ENCODE peak calls at places on chromosomes 6 and 20, in four cellular contexts. O, L, W and P are unnamed samples.

GRCh38 chr6:31142356-31142755 is 3.5 kb upstream of the PSORS1C2 start:
- DNase-seq in L (no peak), W (no peak), O (no peak), P (no peak)

GRCh38 chr6:1178590-1178989 is 133.3 kb upstream of the FOXQ1 start:
- DNase-seq in O (no peak), L (no peak), W (no peak), P (no peak)

GRCh38 chr20:44644384-44645131 is 6.9 kb downstream of the ADA start:
- DNase-seq in L (no peak), W (no peak), O (no peak), P (no peak)

GRCh38 chr20:16526433-16527380 is 46.5 kb downstream of the KIF16B start:
- DNase-seq in W (no peak), O (no peak), L (no peak), P (no peak)

GRCh38 chr6:14596410-14596809 is 478.8 kb downstream of the CD83 start:
- DNase-seq in O (peak; percentile 42), L (no peak), W (peak; percentile 69), P (peak; percentile 97)

GRCh38 chr6:11263185-11263817 is 30.8 kb upstream of the NEDD9 start:
- DNase-seq in O (peak; percentile 85), L (peak; percentile 26), W (peak; percentile 72), P (peak; percentile 83)

GRCh38 chr20:59578602-59579403 is 25.5 kb upstream of the PHACTR3 start:
- DNase-seq in L (no peak), O (no peak), W (no peak), P (no peak)

GRCh38 chr6:77326029-77326428 is 137.3 kb downstream of the HTR1B start:
- DNase-seq in L (no peak), W (no peak), O (peak; percentile 44), P (no peak)

GRCh38 chr20:33832113-33832853 is 21.1 kb downstream of the CHMP4B start:
- DNase-seq in W (no peak), O (peak; percentile 20), L (no peak), P (peak; percentile 23)

GRCh38 chr6:129843573-129843972 is 17.5 kb downstream of the TMEM244 start:
- DNase-seq in L (no peak), W (no peak), O (peak; percentile 56), P (no peak)

GRCh38 chr6:19836799-19837510 is at the start of gene ID4:
- DNase-seq in W (peak; percentile 97), O (peak; percentile 98), L (no peak), P (peak; percentile 76)

GRCh38 chr20:38275815-38276550 is 15.4 kb upstream of the KIAA1755 start:
- DNase-seq in O (peak; percentile 96), W (no peak), L (peak; percentile 47), P (peak; percentile 88)

GRCh38 chr20:46229478-46229877 is 78.8 kb downstream of the CDH22 start:
- DNase-seq in W (no peak), L (no peak), O (no peak), P (no peak)

GRCh38 chr20:54086444-54087134 is 16.2 kb upstream of the BCAS1 start:
- DNase-seq in L (no peak), W (no peak), O (peak; percentile 63), P (peak; percentile 60)

GRCh38 chr6:33208089-33208967 is at the start of gene RING1:
- DNase-seq in O (peak; percentile 80), L (peak; percentile 30), W (peak; percentile 95), P (peak; percentile 54)

GRCh38 chr6:137342607-137343186 is 123.5 kb upstream of the IFNGR1 start:
- DNase-seq in L (no peak), W (no peak), O (no peak), P (no peak)